ENCODE peak calls at places on chromosomes 6 and 20, in seven cellular contexts. B is HCT116, Q is GM12878, T is H1, A is SK-N-SH, F is K562, S is HepG2. N is an unnamed sample.

GRCh38 chr20:34997171-34997570 is 41.5 kb downstream of the MYH7B start:
- DNase-seq in B (no peak), Q (no peak), T (no peak), A (no peak), F (no peak), S (no peak), N (no peak)

GRCh38 chr6:154404791-154405400 is 48.3 kb upstream of the IPCEF1 start:
- DNase-seq in B (no peak), Q (no peak), T (no peak), A (no peak), F (no peak), S (no peak), N (no peak)

GRCh38 chr6:75351570-75351969 is 67.0 kb upstream of the TMEM30A start:
- DNase-seq in B (no peak), Q (no peak), T (no peak), A (no peak), F (no peak), S (no peak), N (no peak)

GRCh38 chr20:4811661-4812181 is 90.0 kb downstream of the PRND start:
- DNase-seq in B (no peak), Q (peak), T (no peak), A (no peak), F (no peak), S (no peak), N (no peak)

GRCh38 chr6:106885659-106886058 is 88.9 kb downstream of the CD24 start:
- DNase-seq in B (no peak), Q (no peak), T (no peak), A (no peak), F (no peak), S (no peak), N (no peak)

GRCh38 chr6:64330694-64331309 is 695.2 kb downstream of the PHF3 start:
- DNase-seq in B (no peak), Q (peak), T (peak), A (no peak), F (no peak), S (peak), N (no peak)

GRCh38 chr6:12548526-12548925 is 168.0 kb upstream of the PHACTR1 start:
- DNase-seq in B (no peak), Q (no peak), T (no peak), A (no peak), F (no peak), S (no peak), N (no peak)

GRCh38 chr20:51767867-51768758 is at the start of gene ATP9A:
- DNase-seq in B (no peak), Q (no peak), T (peak), A (peak), F (no peak), S (no peak), N (peak)

GRCh38 chr6:149422581-149422980 is 22.5 kb downstream of the SUMO4 start:
- DNase-seq in B (no peak), Q (no peak), T (no peak), A (no peak), F (no peak), S (no peak), N (no peak)

GRCh38 chr6:114087496-114087895 is 116.5 kb upstream of the HDAC2 start:
- DNase-seq in B (no peak), Q (no peak), T (no peak), A (no peak), F (no peak), S (no peak), N (no peak)

GRCh38 chr6:167827062-167827587 is 414 bp downstream of the AFDN start:
- DNase-seq in B (no peak), Q (no peak), T (peak), A (peak), F (peak), S (no peak), N (peak)

GRCh38 chr6:11585426-11586016 is 48.0 kb downstream of the TMEM170B start:
- DNase-seq in B (peak), Q (peak), T (no peak), A (peak), F (peak), S (peak), N (no peak)

GRCh38 chr6:96014846-96015245 is 928 bp upstream of the FUT9 start:
- DNase-seq in B (no peak), Q (no peak), T (no peak), A (peak), F (no peak), S (no peak), N (no peak)

GRCh38 chr6:54775586-54775985 is 71.0 kb upstream of the FAM83B start:
- DNase-seq in B (no peak), Q (no peak), T (no peak), A (no peak), F (no peak), S (no peak), N (no peak)

GRCh38 chr6:1105833-1106400 is 206.0 kb upstream of the FOXQ1 start:
- DNase-seq in B (no peak), Q (no peak), T (no peak), A (no peak), F (no peak), S (no peak), N (no peak)

GRCh38 chr6:138404666-138405337 is 779 bp downstream of the HEBP2 start:
- DNase-seq in B (no peak), Q (no peak), T (peak), A (no peak), F (peak), S (no peak), N (no peak)

GRCh38 chr6:145539831-145540230 is 195.5 kb downstream of the EPM2A start:
- DNase-seq in B (no peak), Q (no peak), T (no peak), A (no peak), F (no peak), S (no peak), N (no peak)

GRCh38 chr6:163585932-163586437 is 171.5 kb downstream of the QKI start:
- DNase-seq in B (peak), Q (no peak), T (no peak), A (no peak), F (peak), S (no peak), N (no peak)

GRCh38 chr6:52135217-52135616 is 47.8 kb upstream of the PKHD1 start:
- DNase-seq in B (no peak), Q (no peak), T (no peak), A (no peak), F (no peak), S (no peak), N (no peak)

GRCh38 chr20:58019027-58019849 is 209.2 kb downstream of the ANKRD60 start:
- DNase-seq in B (no peak), Q (no peak), T (no peak), A (no peak), F (no peak), S (no peak), N (no peak)

GRCh38 chr20:63132131-63132714 is 83.7 kb downstream of the YTHDF1 start:
- DNase-seq in B (no peak), Q (no peak), T (no peak), A (no peak), F (no peak), S (no peak), N (no peak)

GRCh38 chr20:50434653-50435396 is 75.4 kb upstream of the PTPN1 start:
- DNase-seq in B (no peak), Q (no peak), T (no peak), A (no peak), F (no peak), S (peak), N (no peak)

GRCh38 chr6:106125925-106126435 is 39.8 kb downstream of the PRDM1 start:
- DNase-seq in B (no peak), Q (peak), T (no peak), A (no peak), F (no peak), S (no peak), N (no peak)

GRCh38 chr6:17938885-17939284 is 48.5 kb downstream of the KIF13A start:
- DNase-seq in B (no peak), Q (no peak), T (no peak), A (no peak), F (no peak), S (no peak), N (no peak)

GRCh38 chr20:53061305-53061704 is 89.1 kb downstream of the TSHZ2 start:
- DNase-seq in B (no peak), Q (no peak), T (no peak), A (no peak), F (no peak), S (no peak), N (no peak)

GRCh38 chr6:118283759-118284158 is 264.3 kb upstream of the PLN start:
- DNase-seq in B (peak), Q (no peak), T (no peak), A (peak), F (peak), S (peak), N (peak)

GRCh38 chr6:107185570-107185969 is 70.3 kb upstream of the BEND3 start:
- DNase-seq in B (no peak), Q (no peak), T (no peak), A (peak), F (no peak), S (peak), N (peak)

GRCh38 chr20:37259031-37259430 is 2.6 kb downstream of the GHRH start:
- DNase-seq in B (no peak), Q (no peak), T (no peak), A (no peak), F (no peak), S (no peak), N (no peak)

GRCh38 chr20:6213311-6213710 is 90.5 kb upstream of the FERMT1 start:
- DNase-seq in B (no peak), Q (no peak), T (no peak), A (no peak), F (peak), S (no peak), N (peak)

GRCh38 chr6:82906951-82907350 is 158.7 kb downstream of the UBE3D start:
- DNase-seq in B (no peak), Q (no peak), T (no peak), A (no peak), F (no peak), S (no peak), N (no peak)

GRCh38 chr20:62132421-62132820 is 10.1 kb downstream of the LSM14B start:
- DNase-seq in B (no peak), Q (no peak), T (no peak), A (no peak), F (no peak), S (no peak), N (no peak)

GRCh38 chr6:3882865-3883264 is 33.7 kb downstream of the FAM50B start:
- DNase-seq in B (no peak), Q (no peak), T (no peak), A (no peak), F (no peak), S (no peak), N (no peak)

GRCh38 chr20:58702161-58702510 is 9.5 kb downstream of the NPEPL1 start:
- DNase-seq in B (no peak), Q (no peak), T (no peak), A (no peak), F (no peak), S (no peak), N (no peak)

GRCh38 chr20:62020935-62021701 is 44.6 kb downstream of the TAF4 start:
- DNase-seq in B (no peak), Q (no peak), T (no peak), A (peak), F (peak), S (no peak), N (no peak)

GRCh38 chr6:139597087-139597763 is 222.8 kb upstream of the CITED2 start:
- DNase-seq in B (no peak), Q (no peak), T (no peak), A (no peak), F (no peak), S (no peak), N (no peak)

GRCh38 chr20:8854566-8854965 is 214.3 kb upstream of the PLCB4 start:
- DNase-seq in B (no peak), Q (no peak), T (no peak), A (no peak), F (no peak), S (no peak), N (no peak)

GRCh38 chr6:88492824-88493223 is 326.7 kb upstream of the CNR1 start:
- DNase-seq in B (peak), Q (no peak), T (no peak), A (peak), F (peak), S (peak), N (peak)

GRCh38 chr20:47487175-47487917 is 14.3 kb upstream of the NCOA3 start:
- DNase-seq in B (no peak), Q (peak), T (no peak), A (no peak), F (peak), S (no peak), N (no peak)

GRCh38 chr20:47493175-47493953 is 8.3 kb upstream of the NCOA3 start:
- DNase-seq in B (peak), Q (no peak), T (no peak), A (peak), F (peak), S (peak), N (peak)

GRCh38 chr20:47490795-47491194 is 10.9 kb upstream of the NCOA3 start:
- DNase-seq in B (no peak), Q (no peak), T (no peak), A (no peak), F (no peak), S (no peak), N (no peak)

GRCh38 chr20:47492284-47492683 is 9.4 kb upstream of the NCOA3 start:
- DNase-seq in B (no peak), Q (no peak), T (no peak), A (no peak), F (no peak), S (no peak), N (no peak)

DNA sequence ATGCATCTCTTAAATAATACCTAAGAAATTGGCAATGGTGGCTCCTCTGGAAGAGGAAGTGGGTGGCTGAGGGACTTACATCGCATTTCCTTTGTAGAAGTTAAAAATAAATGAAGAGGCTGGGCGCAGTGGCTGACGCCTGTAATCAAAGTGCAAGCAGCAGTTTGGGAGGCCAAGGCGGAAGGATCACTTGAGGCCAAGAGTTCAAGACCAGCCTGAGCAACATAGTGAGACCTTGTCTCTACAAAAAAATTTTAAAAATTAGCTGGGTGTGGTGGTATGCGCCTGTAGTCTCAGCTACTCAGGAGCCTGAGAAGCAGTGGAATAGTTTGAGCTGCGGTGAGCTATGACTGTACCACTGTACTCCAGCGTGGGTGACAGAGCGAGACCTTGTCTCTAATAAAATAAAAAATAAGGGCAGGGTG is 12.2 kb upstream of the NCOA3 start:
- DNase-seq in B (no peak), Q (no peak), T (no peak), A (no peak), F (no peak), S (no peak), N (no peak)
- TF ChIP-seq JUND in B (no peak), Q (no peak), T (no peak), A (no peak), F (no peak), S (no peak), N (no peak)

GRCh38 chr6:35771343-35771627 is 5.1 kb upstream of the CLPSL2 start:
- DNase-seq in B (no peak), Q (no peak), T (no peak), A (no peak), F (no peak), S (no peak), N (no peak)
- TF ChIP-seq JUND in B (no peak), Q (no peak), T (no peak), A (no peak), F (no peak), S (no peak), N (no peak)

DNA sequence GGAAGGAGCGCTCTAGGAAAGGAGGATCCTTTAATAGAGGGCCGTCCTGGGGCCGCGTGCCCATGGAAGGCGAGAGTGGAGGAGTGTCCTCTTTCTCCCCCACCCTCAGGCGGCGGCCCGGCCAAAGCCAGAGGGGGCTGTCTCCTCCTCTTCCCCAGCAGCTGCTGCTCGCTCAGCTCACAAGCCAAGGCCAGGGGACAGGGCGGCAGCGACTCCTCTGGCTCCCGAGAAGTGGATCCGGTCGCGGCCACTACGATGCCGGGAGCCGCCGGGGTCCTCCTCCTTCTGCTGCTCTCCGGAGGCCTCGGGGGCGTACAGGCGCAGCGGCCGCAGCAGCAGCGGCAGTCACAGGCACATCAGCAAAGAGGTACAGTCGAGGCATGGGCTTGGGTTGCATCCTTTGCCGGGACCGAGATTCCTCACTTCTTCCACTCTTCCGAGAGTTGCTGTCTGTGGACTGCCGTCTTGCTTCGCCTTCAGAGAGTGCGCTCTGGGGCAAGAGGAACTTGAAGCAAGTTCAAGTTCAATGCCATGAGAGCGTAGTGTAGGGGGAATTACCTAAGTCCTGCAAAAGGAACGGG is at the start of gene LAMA2:
- DNase-seq in B (no peak), Q (no peak), T (peak), A (peak), F (no peak), S (peak), N (no peak)
- TF ChIP-seq JUND in B (no peak), Q (no peak), T (no peak), A (no peak), F (no peak), S (no peak), N (no peak)

GRCh38 chr6:33672808-33673207 is 38.7 kb downstream of the UQCC2 start:
- DNase-seq in B (no peak), Q (no peak), T (no peak), A (peak), F (peak), S (peak), N (no peak)
- TF ChIP-seq JUND in B (no peak), Q (no peak), T (peak), A (peak), F (peak), S (peak), N (no peak)

DNA sequence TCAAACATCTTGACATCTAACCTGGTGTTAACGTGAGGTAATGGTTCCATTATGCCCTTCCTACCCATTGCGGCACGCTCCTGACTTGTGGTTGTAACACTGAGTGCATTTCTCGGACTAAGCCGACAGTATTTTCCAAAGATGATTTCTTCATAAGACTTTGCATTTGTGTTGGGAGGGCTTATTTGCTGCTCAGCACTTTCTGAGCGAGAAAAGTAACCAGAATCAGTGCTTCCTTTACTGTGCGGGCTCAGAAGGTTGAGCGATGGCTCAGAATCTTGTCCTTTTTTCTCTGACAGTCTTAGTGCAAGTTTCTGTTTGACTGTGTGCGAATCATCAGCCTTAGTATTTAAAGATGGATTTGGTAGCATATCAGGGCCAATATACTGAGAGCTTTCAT is 171.7 kb downstream of the HIVEP2 start:
- DNase-seq in B (no peak), Q (no peak), T (no peak), A (no peak), F (no peak), S (no peak), N (no peak)
- TF ChIP-seq JUND in B (no peak), Q (no peak), T (no peak), A (no peak), F (no peak), S (no peak), N (no peak)

N was measured in T47D.